ENCODE peak calls at places on chromosomes 11 and 22, in four cellular contexts. D, O, N and F are unnamed samples.

GRCh38 chr22:48751539-48752437 is 1075.9 kb downstream of the BRD1 start:
- DNase-seq in N (no peak), O (no peak), D (no peak), F (no peak)

GRCh38 chr22:46775789-46776485 is 13.5 kb downstream of the TBC1D22A start:
- DNase-seq in O (no peak), D (no peak), N (no peak), F (no peak)

GRCh38 chr22:19885841-19886592 is 31.3 kb upstream of the GNB1L start:
- DNase-seq in D (no peak), N (no peak), O (peak; percentile 47), F (no peak)

GRCh38 chr11:133999355-133999754 is 42.6 kb upstream of the IGSF9B start:
- DNase-seq in D (no peak), O (no peak), N (no peak), F (no peak)

GRCh38 chr11:120116966-120117365 is 20.9 kb downstream of the TRIM29 start:
- DNase-seq in D (no peak), O (no peak), N (no peak), F (no peak)

GRCh38 chr11:133894956-133895549 is 49.7 kb upstream of the SPATA19 start:
- DNase-seq in N (no peak), O (no peak), D (no peak), F (no peak)

GRCh38 chr11:118608268-118609214 is 1.1 kb downstream of the PHLDB1 start:
- DNase-seq in O (peak; percentile 88), N (no peak), D (peak; percentile 37), F (peak; percentile 59)

GRCh38 chr11:74466916-74467885 is at the start of gene KCNE3:
- DNase-seq in D (no peak), O (peak; percentile 73), N (no peak), F (peak; percentile 73)

GRCh38 chr11:2797181-2797711 is 88.3 kb downstream of the CDKN1C start:
- DNase-seq in D (no peak), O (peak; percentile 53), N (no peak), F (peak; percentile 3)

GRCh38 chr22:30044369-30044768 is 35.9 kb upstream of the HORMAD2 start:
- DNase-seq in O (no peak), N (peak; percentile 17), D (no peak), F (peak; percentile 61)

GRCh38 chr11:121757480-121758125 is 304.8 kb upstream of the SORL1-AS1 start:
- DNase-seq in O (no peak), D (no peak), N (no peak), F (peak; percentile 64)

GRCh38 chr22:40416267-40416570 is 45.8 kb downstream of the SGSM3 start:
- DNase-seq in N (no peak), D (no peak), O (no peak), F (no peak)

GRCh38 chr22:21865041-21865440 is 2.4 kb downstream of the MAPK1 start:
- DNase-seq in N (peak; percentile 4), O (no peak), D (no peak), F (peak; percentile 25)

GRCh38 chr22:29512031-29512430 is 32.0 kb downstream of the NEFH start:
- DNase-seq in D (no peak), O (no peak), N (no peak), F (no peak)

GRCh38 chr22:20076627-20077172 is 3.3 kb upstream of the DGCR8 start:
- DNase-seq in D (no peak), O (no peak), N (no peak), F (no peak)

GRCh38 chr11:30504468-30504867 is 81.7 kb downstream of the MPPED2 start:
- DNase-seq in O (no peak), N (no peak), D (no peak), F (no peak)

GRCh38 chr11:61505640-61506155 is 2.9 kb upstream of the LRRC10B start:
- DNase-seq in D (no peak), N (no peak), O (no peak), F (no peak)

GRCh38 chr22:48299801-48300200 is 1527.9 kb downstream of the BRD1 start:
- DNase-seq in O (no peak), N (no peak), D (no peak), F (no peak)

GRCh38 chr11:79097279-79097875 is 343.5 kb downstream of the TENM4 start:
- DNase-seq in N (no peak), D (no peak), O (peak; percentile 69), F (no peak)

GRCh38 chr11:35362571-35362980 is 56.8 kb downstream of the SLC1A2 start:
- DNase-seq in D (no peak), O (no peak), N (no peak), F (no peak)

GRCh38 chr22:18035740-18036139 is 11.4 kb upstream of the MICAL3 start:
- DNase-seq in D (no peak), O (peak; percentile 51), N (no peak), F (peak; percentile 56)

GRCh38 chr22:46661221-46661851 is 41.1 kb downstream of the GRAMD4 start:
- DNase-seq in N (peak; percentile 82), O (no peak), D (peak; percentile 47), F (no peak)

GRCh38 chr22:25908755-25909154 is 166.8 kb downstream of the MYO18B start:
- DNase-seq in O (no peak), D (no peak), N (no peak), F (no peak)

GRCh38 chr11:121933694-121934093 is 182.3 kb downstream of the BLID start:
- DNase-seq in D (no peak), O (no peak), N (no peak), F (no peak)

GRCh38 chr22:20464912-20465758 is 27.5 kb upstream of the SCARF2 start:
- DNase-seq in O (no peak), D (no peak), N (no peak), F (no peak)

GRCh38 chr11:26028294-26028954 is 303.5 kb upstream of the ANO3 start:
- DNase-seq in O (no peak), N (no peak), D (no peak), F (no peak)

GRCh38 chr11:9344046-9344680 is 29.8 kb upstream of the TMEM41B start:
- DNase-seq in N (no peak), O (no peak), D (no peak), F (no peak)

GRCh38 chr11:71150859-71151258 is 101.5 kb downstream of the SHANK2 start:
- DNase-seq in O (no peak), D (no peak), N (no peak), F (no peak)

GRCh38 chr11:128039140-128040021 is 548.0 kb downstream of the ETS1 start:
- DNase-seq in N (no peak), O (no peak), D (peak; percentile 37), F (peak; percentile 60)

GRCh38 chr11:28621648-28622215 is 513.5 kb downstream of the METTL15 start:
- DNase-seq in D (no peak), O (no peak), N (no peak), F (no peak)